ENCODE peak calls at places on chromosomes 12 and 14, in five cellular contexts. N, B, U, V and P are unnamed samples.

GRCh38 chr14:104350463-104351185 is 212.2 kb downstream of the KIF26A start:
- DNase-seq in N (no peak), V (peak), U (no peak), B (no peak), P (no peak)

GRCh38 chr14:59870277-59871165 is at the start of gene RTN1:
- DNase-seq in N (peak), U (peak), V (peak), B (no peak), P (peak)

GRCh38 chr12:19829100-19829853 is 390.0 kb downstream of the AEBP2 start:
- DNase-seq in B (no peak), V (no peak), N (no peak), U (no peak), P (no peak)

GRCh38 chr14:64187331-64187730 is 106.8 kb downstream of the ESR2 start:
- DNase-seq in N (no peak), V (no peak), U (no peak), B (no peak), P (no peak)

GRCh38 chr12:473198-473597 is 13.5 kb downstream of the B4GALNT3 start:
- DNase-seq in N (no peak), V (no peak), B (no peak), U (no peak), P (no peak)

GRCh38 chr12:62933220-62933870 is 1.6 kb downstream of the PPM1H start:
- DNase-seq in U (no peak), B (no peak), V (no peak), N (no peak), P (no peak)

GRCh38 chr12:5524769-5525436 is 93.0 kb downstream of the NTF3 start:
- DNase-seq in B (no peak), U (no peak), N (no peak), V (no peak), P (no peak)

GRCh38 chr14:96978525-96979272 is 181.5 kb downstream of the VRK1 start:
- DNase-seq in B (no peak), N (no peak), U (no peak), V (no peak), P (no peak)

GRCh38 chr12:130613131-130613530 is 103.0 kb downstream of the RIMBP2 start:
- DNase-seq in B (no peak), U (no peak), N (no peak), V (peak), P (no peak)

GRCh38 chr14:102751088-102751487 is 26.2 kb upstream of the TRAF3 start:
- DNase-seq in V (no peak), U (no peak), N (no peak), B (no peak), P (no peak)

GRCh38 chr14:70879448-70879847 is 27.8 kb upstream of the PCNX1 start:
- DNase-seq in V (no peak), B (no peak), N (no peak), U (no peak), P (no peak)

GRCh38 chr12:103645202-103645601 is 58.1 kb downstream of the STAB2 start:
- DNase-seq in U (no peak), N (no peak), B (no peak), V (no peak), P (no peak)

GRCh38 chr14:92783813-92784431 is 10.2 kb upstream of the GOLGA5 start:
- DNase-seq in B (peak), U (no peak), N (no peak), V (no peak), P (peak)

GRCh38 chr12:18217981-18218380 is 43.3 kb upstream of the PIK3C2G start:
- DNase-seq in V (no peak), U (no peak), B (no peak), N (no peak), P (peak)

GRCh38 chr12:103930787-103931536 is 752 bp downstream of the HSP90B1 start:
- DNase-seq in V (peak), U (peak), B (no peak), N (peak), P (peak)

GRCh38 chr14:54166049-54166950 is 209.7 kb upstream of the BMP4 start:
- DNase-seq in V (no peak), N (no peak), U (no peak), B (no peak), P (no peak)

GRCh38 chr14:91509878-91510170 is 286 bp downstream of the PPP4R3A start:
- DNase-seq in U (no peak), N (no peak), B (no peak), V (no peak), P (no peak)

GRCh38 chr14:95290769-95291440 is 28.8 kb downstream of the CLMN start:
- DNase-seq in U (peak), V (peak), B (no peak), N (no peak), P (peak)

GRCh38 chr12:19316420-19316819 is 122.9 kb upstream of the AEBP2 start:
- DNase-seq in B (peak), U (no peak), N (no peak), V (no peak), P (no peak)

GRCh38 chr14:54784657-54785056 is 118.0 kb downstream of the GCH1 start:
- DNase-seq in B (no peak), N (no peak), U (peak), V (peak), P (no peak)

GRCh38 chr14:83425138-83425537 is 1891.5 kb upstream of the SEL1L start:
- DNase-seq in B (no peak), N (no peak), U (no peak), V (no peak), P (peak)

GRCh38 chr14:24277606-24278321 is 6.4 kb upstream of the RABGGTA start:
- DNase-seq in U (no peak), B (no peak), V (no peak), N (peak), P (no peak)

GRCh38 chr14:24280797-24281460 is 9.5 kb upstream of the RABGGTA start:
- DNase-seq in V (peak), N (no peak), B (no peak), U (no peak), P (no peak)

GRCh38 chr14:24282736-24283135 is 11.3 kb upstream of the RABGGTA start:
- DNase-seq in N (peak), V (no peak), B (no peak), U (no peak), P (no peak)

GRCh38 chr14:24275524-24276139 is 4.2 kb upstream of the RABGGTA start:
- DNase-seq in N (no peak), B (no peak), U (no peak), V (no peak), P (no peak)

DNA sequence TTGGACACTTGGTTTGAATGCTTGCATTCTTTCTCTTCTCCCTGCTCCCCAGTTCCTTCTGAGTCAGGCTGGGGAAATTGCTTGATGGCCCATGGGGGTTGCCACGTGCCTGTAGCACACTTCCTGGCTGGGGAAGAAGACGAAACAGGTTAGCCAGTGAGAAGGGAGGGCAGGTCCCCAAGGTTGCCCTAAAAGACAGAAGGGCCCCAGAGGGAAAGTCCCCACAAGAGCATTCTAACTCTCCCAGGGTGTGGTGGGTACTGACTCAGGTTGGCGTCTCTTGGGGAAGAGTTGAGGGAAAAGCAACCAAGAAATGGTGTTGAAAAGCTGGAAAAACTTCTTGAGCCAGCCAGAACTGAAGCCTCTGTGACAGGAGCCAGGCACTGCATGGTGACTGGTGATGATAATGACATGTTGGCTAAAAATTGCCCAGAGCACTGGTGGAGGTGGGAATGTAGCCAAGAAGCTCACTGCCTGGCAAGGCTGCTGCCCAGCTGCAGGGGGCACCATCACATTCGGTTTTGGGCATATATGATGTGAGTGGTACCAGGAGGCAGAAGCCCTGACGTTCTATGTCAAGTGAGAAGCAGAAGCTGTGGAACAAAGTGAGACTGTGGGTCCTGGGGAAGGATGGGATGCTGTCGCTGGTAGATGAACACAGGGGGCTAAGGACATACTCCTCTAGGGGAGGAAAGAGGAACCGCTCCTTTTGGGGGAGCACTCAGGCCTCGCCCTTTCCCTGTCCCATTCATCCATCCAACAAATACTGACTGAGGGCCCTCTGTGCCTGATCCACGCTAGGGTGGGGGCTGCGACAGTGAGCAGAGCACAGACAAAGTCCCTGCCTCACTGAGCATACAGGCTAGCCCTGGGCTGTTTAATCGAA is 8.1 kb upstream of the RABGGTA start:
- DNase-seq in V (no peak), B (no peak), U (no peak), N (peak), P (no peak)
- TF ChIP-seq CTCF in V (no peak), B (peak), U (no peak), N (peak), P (no peak)

DNA sequence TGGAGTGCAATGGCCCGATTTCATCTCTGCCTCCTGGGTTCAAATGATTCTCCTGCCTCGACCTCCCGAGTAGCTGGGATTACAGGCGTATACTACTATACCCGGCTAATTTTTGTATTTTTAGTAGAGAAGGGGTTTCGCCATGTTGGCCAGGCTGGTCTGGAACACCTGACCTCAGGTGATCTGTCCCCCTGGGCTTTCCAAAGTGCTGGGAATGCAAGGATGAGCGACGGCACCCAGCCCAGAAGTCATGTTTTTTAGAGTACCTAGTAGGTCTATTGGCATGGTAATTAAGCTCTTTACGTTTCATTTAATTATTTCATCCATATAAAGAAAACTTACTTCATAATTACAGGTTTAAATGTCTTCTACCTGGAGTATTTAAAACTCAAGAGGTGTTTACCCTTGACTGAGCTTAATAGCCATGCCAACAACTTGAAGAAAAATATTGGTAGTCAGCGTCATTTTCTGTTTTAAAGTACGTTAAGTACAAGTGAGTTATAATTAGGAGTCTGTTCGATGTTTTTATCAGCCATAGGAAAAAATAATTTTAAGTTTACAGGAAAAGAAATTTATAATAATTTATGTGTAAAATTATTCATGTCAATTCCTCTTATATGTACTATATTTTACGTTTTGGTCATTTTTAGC is 4.0 kb downstream of the TMPO start:
- DNase-seq in B (no peak), V (no peak), U (no peak), N (no peak), P (no peak)
- H3K27ac ChIP-seq in B (no peak), V (no peak), U (no peak), N (no peak), P (peak)

DNA sequence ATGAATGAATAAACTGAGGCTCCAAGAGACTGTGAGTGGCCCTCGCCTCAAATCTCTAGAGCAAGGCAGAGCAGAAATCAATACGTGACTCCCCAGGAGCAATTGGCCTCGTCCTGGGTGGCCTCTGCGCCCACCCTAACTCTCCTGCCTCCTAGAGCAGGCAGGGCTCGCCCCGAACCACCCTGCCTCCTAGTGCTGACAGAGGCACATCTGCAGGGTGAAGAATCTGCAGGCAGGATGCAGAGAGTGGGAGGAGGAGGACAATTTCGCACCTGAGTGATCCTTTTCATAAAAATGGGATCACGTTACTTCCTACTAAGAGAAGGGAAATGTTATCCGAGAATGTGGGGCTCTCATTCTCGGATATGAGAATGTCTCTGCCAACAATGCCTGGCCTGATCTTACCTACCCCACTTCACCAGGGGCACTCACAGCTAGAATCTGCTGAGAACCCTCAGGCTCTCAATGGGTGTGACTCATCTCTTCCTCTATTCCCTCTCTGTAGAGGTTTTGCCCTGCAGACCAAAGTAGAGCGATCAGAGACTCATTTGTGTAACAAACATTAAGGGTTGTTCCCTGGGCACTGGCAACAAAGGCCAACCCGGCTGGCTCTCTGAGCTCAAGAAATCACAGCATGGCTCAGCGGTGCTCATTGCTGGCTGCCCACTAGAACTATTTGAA is 61.7 kb upstream of the BCL2L14 start:
- DNase-seq in U (no peak), N (no peak), B (peak), V (no peak), P (peak)
- TF ChIP-seq CTCF in U (no peak), N (no peak), B (peak), V (no peak), P (no peak)

DNA sequence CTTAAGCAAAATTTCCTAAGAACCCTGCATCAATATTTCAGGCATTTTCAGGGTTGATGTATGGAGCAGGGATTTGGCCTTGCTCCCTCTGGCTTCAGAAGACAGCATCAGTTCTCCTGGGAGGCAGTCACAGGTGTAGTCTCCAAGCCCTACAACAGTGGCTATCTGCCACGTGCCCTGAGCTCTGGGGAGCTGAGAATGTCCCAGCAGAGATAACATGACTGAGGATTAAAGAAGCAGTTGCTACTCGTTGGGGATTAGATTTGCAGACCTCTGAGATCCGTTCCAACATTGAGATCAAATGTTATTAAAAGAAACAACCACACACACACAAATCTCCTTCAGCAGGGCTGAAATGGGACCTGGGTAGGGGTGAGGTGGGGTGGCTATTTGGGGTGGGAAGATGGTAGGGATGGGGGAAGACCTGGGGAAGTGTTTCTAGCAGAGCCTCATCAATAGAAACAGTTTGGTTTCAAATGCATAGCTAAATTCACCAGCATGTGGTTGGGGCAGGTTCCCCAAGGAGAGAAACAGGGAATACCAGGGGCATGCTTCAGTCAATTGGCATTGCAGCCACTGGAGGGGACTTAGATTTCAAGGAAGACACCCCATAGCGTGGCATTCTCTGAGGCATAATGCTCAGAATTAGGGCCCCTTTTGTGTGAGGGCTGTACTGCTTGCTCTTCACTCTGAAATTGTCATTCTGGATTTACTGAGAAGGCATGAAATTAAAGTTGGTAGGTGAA is 15.2 kb upstream of the FAM234B start:
- DNase-seq in V (no peak), B (no peak), N (no peak), U (no peak), P (no peak)
- H3K27ac ChIP-seq in V (no peak), B (no peak), N (no peak), U (no peak), P (no peak)

DNA sequence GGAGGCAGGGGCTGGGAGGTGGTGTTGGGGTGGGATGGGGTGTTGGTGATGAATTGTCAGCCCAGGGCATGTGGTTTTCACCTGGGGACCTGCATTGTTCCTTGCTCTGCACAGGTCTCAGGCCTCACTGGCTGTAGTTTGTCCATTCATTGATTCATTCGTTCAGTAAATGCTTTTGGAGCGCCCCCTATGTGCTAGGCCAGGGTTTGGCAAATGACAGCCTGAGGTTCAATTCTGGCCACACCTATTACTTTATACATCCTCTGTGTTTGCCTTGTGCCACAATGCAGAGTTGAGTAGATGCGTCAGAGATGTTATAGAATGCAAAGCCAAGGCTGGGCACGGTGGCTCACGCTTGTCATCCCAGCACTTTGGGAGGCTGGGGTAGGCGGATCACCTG is 4.7 kb downstream of the ADCK1 start:
- DNase-seq in V (no peak), U (no peak), N (no peak), B (no peak), P (no peak)
- TF ChIP-seq CTCF in V (no peak), U (no peak), N (no peak), B (peak), P (no peak)